ENCODE peak calls at places on chromosomes 13 and 19, in seven cellular contexts. S is aorta; R is CD4-positive, alpha-beta memory T cell; Y is RWPE1; B is CD8-positive, alpha-beta memory T cell; M is thoracic aorta; D is A673. K is an unnamed sample.

GRCh38 chr19:42048992-42049391 is 21.0 kb downstream of the GRIK5 start:
- DNase-seq in S (no peak), D (no peak), B (no peak), Y (peak; percentile 25), M (no peak), R (peak; percentile 13), K (no peak)

GRCh38 chr13:99206873-99207272 is 6.2 kb downstream of the UBAC2 start:
- DNase-seq in D (no peak), S (no peak), B (no peak), R (no peak), Y (no peak), M (no peak), K (no peak)

GRCh38 chr19:7970716-7971448 is 27.4 kb upstream of the TIMM44 start:
- DNase-seq in M (no peak), D (peak; percentile 67), S (no peak), R (peak; percentile 8), B (no peak), Y (peak; percentile 44), K (peak; percentile 65)

GRCh38 chr13:40772765-40773473 is 1.9 kb upstream of the MRPS31 start:
- DNase-seq in D (no peak), B (no peak), M (no peak), S (no peak), R (no peak), Y (no peak), K (no peak)

GRCh38 chr13:43544011-43544410 is 242.8 kb downstream of the ENOX1 start:
- DNase-seq in R (no peak), B (no peak), S (no peak), D (no peak), M (no peak), Y (peak; percentile 5), K (no peak)

GRCh38 chr19:6239871-6240676 is 39.7 kb downstream of the MLLT1 start:
- DNase-seq in D (no peak), M (no peak), Y (no peak), B (no peak), S (peak; percentile 64), R (no peak), K (no peak)

GRCh38 chr13:23140492-23140891 is 40.3 kb upstream of the SGCG start:
- DNase-seq in B (no peak), Y (no peak), M (no peak), R (no peak), S (no peak), D (no peak), K (no peak)

GRCh38 chr19:35822579-35822978 is 9.9 kb upstream of the PRODH2 start:
- DNase-seq in B (no peak), M (no peak), R (no peak), D (no peak), Y (no peak), S (no peak), K (no peak)

GRCh38 chr19:50702158-50702869 is 17.3 kb downstream of the SHANK1 start:
- DNase-seq in R (no peak), M (no peak), B (no peak), Y (no peak), D (no peak), S (no peak), K (peak; percentile 24)

GRCh38 chr13:23644527-23644926 is 74.3 kb downstream of the TNFRSF19 start:
- DNase-seq in B (no peak), R (no peak), D (no peak), Y (no peak), M (no peak), S (no peak), K (no peak)

GRCh38 chr13:93861818-93862217 is 617.7 kb downstream of the DCT start:
- DNase-seq in M (no peak), B (no peak), D (peak; percentile 68), S (no peak), R (no peak), Y (no peak), K (no peak)

GRCh38 chr19:33700408-33700757 is 78.6 kb downstream of the CHST8 start:
- DNase-seq in B (no peak), S (peak; percentile 52), D (no peak), Y (no peak), R (no peak), M (no peak), K (no peak)

GRCh38 chr19:16938211-16938610 is 49.4 kb downstream of the F2RL3 start:
- DNase-seq in D (no peak), B (no peak), R (no peak), M (no peak), S (no peak), Y (no peak), K (no peak)

GRCh38 chr13:80012281-80012680 is 328.6 kb downstream of the SPRY2 start:
- DNase-seq in B (no peak), Y (no peak), S (no peak), M (no peak), D (no peak), R (no peak), K (no peak)

GRCh38 chr13:107258599-107259187 is 690.8 kb upstream of the ARGLU1 start:
- DNase-seq in R (no peak), B (no peak), D (no peak), S (no peak), M (no peak), Y (peak; percentile 57), K (no peak)

GRCh38 chr13:102091231-102091630 is 310.6 kb downstream of the FGF14 start:
- DNase-seq in Y (peak; percentile 4), R (no peak), S (no peak), D (peak; percentile 72), B (no peak), M (no peak), K (no peak)

GRCh38 chr19:57812201-57812600 is 2.5 kb downstream of the ZNF552 start:
- DNase-seq in B (no peak), M (no peak), R (no peak), S (no peak), D (no peak), Y (no peak), K (no peak)

GRCh38 chr13:31518666-31519065 is 220.7 kb upstream of the RXFP2 start:
- DNase-seq in M (no peak), Y (no peak), R (no peak), D (no peak), B (no peak), S (no peak), K (no peak)

GRCh38 chr13:48950507-48950886 is 25.2 kb upstream of the FNDC3A start:
- DNase-seq in D (no peak), S (no peak), Y (peak; percentile 19), M (no peak), B (no peak), R (no peak), K (no peak)

GRCh38 chr13:38670627-38671026 is 16.2 kb upstream of the FREM2 start:
- DNase-seq in S (no peak), Y (no peak), D (peak; percentile 97), M (no peak), B (no peak), R (no peak), K (no peak)

GRCh38 chr13:73522937-73523336 is 464.1 kb downstream of the KLF5 start:
- DNase-seq in R (no peak), M (no peak), S (no peak), D (no peak), Y (no peak), B (no peak), K (no peak)

GRCh38 chr13:101127741-101128353 is 288.5 kb downstream of the NALCN start:
- DNase-seq in Y (peak; percentile 63), M (no peak), D (peak; percentile 71), S (no peak), B (no peak), R (peak; percentile 27), K (no peak)

GRCh38 chr13:46896346-46897138 is at the start of gene HTR2A:
- DNase-seq in B (no peak), S (peak; percentile 83), M (no peak), Y (no peak), R (no peak), D (peak; percentile 69), K (no peak)

GRCh38 chr13:32443111-32443510 is 15.2 kb upstream of the N4BP2L1 start:
- DNase-seq in B (peak; percentile 20), R (peak; percentile 44), Y (no peak), S (no peak), D (no peak), M (no peak), K (no peak)

GRCh38 chr13:112545866-112546265 is 42.1 kb downstream of the TUBGCP3 start:
- DNase-seq in S (no peak), B (no peak), Y (peak; percentile 20), R (no peak), D (no peak), M (no peak), K (no peak)

GRCh38 chr13:106352850-106353249 is 182.6 kb downstream of the EFNB2 start:
- DNase-seq in B (no peak), Y (no peak), M (no peak), D (no peak), S (no peak), R (no peak), K (no peak)

GRCh38 chr13:71378992-71379905 is 487.8 kb downstream of the DACH1 start:
- DNase-seq in B (no peak), D (no peak), Y (no peak), R (no peak), M (no peak), S (no peak), K (no peak)

GRCh38 chr13:110651271-110651670 is 35.9 kb downstream of the NAXD start:
- DNase-seq in M (no peak), S (no peak), Y (no peak), D (no peak), R (no peak), B (no peak), K (no peak)
- H3K27ac ChIP-seq in M (no peak overlapping the region), S (no peak overlapping the region), Y (no peak overlapping the region), D (no peak overlapping the region), R (no peak overlapping the region), B (no peak overlapping the region), K (no peak overlapping the region)

GRCh38 chr19:44634785-44635184 is 8.9 kb upstream of the PVR start:
- DNase-seq in M (no peak), B (no peak), S (no peak), R (no peak), D (no peak), Y (no peak), K (no peak)
- H3K27ac ChIP-seq in M (no peak overlapping the region), B (no peak overlapping the region), S (no peak overlapping the region), R (no peak overlapping the region), D (no peak overlapping the region), Y (no peak overlapping the region), K (no peak overlapping the region)

GRCh38 chr19:2811735-2812413 is 7.8 kb upstream of the ZNF554 start:
- DNase-seq in D (no peak), R (no peak), M (no peak), Y (no peak), B (no peak), S (no peak), K (no peak)
- H3K27ac ChIP-seq in D (no peak overlapping the region), R (no peak overlapping the region), M (no peak overlapping the region), Y (no peak overlapping the region), B (no peak overlapping the region), S (no peak overlapping the region), K (no peak overlapping the region)

DNA sequence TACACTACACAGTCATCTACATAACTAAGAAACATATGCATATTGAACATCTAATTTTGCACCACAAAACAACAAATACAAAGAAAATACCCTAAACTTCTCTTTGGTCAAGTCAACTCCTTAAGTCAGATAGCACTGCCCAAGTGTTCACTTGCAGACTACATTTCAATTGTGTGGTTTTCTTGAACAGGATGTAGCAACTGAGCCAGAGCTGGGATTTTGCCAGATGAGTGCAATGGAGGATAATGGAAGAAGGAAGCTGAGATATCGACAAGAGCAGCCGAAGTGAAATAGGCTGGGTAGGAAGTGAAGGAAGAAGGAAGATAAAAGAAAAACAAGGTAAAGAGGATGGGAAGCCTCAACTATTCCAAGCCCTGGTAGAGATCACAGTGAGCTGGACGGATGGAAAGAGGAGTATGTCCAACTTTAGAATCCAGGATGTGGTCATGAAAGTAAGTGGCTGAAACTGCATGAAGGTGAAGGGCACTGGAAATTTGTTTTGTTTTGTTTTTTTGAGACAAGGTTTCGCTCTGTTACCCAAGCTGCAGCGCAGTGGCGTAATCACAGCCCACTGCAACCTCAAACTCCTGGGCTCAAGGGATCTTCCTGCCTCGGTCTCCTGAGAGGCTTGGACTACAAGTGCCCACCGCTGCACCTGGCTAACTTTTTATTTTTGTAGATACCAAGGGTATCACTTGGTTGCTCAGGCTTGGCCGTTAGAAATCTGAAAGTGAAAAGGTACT is 15.0 kb downstream of the NUFIP1 start:
- DNase-seq in S (no peak), M (peak; percentile 16), D (no peak), Y (no peak), B (no peak), R (no peak), K (no peak)
- H3K27ac ChIP-seq in S (no peak overlapping the region), M (no peak overlapping the region), D (no peak overlapping the region), Y (no peak overlapping the region), B (no peak overlapping the region), R (no peak overlapping the region), K (peak overlapping the region; percentile 25)

K was measured in psoas muscle.